ENCODE peak calls at places on chromosomes 13 and 19, in eight cellular contexts. I, S, B, T, W, O, C and D are unnamed samples.

GRCh38 chr13:75226092-75226491 is 255.9 kb downstream of the TBC1D4 start:
- DNase-seq in I (no peak), S (no peak), B (no peak), T (peak; percentile 72), W (no peak), O (no peak), C (no peak), D (no peak)

GRCh38 chr13:73803997-73804396 is 330.2 kb downstream of the KLF12 start:
- DNase-seq in I (no peak), S (no peak), B (no peak), T (peak; percentile 64), W (no peak), O (no peak), C (no peak), D (no peak)

GRCh38 chr19:19599190-19599535 is 19.3 kb downstream of the PBX4 start:
- DNase-seq in I (no peak), S (no peak), B (no peak), T (no peak), W (peak; percentile 20), O (no peak), C (no peak), D (no peak)

GRCh38 chr13:25170554-25171107 is 1.5 kb downstream of the AMER2 start:
- DNase-seq in I (no peak), S (no peak), B (no peak), T (no peak), W (no peak), O (peak; percentile 49), C (peak; percentile 18), D (peak; percentile 1)

GRCh38 chr19:49997709-49998108 is 27.5 kb downstream of the VRK3 start:
- DNase-seq in I (no peak), S (peak; percentile 67), B (no peak), T (peak; percentile 51), W (no peak), O (no peak), C (no peak), D (peak; percentile 24)

GRCh38 chr13:63455938-63456337 is 2040.3 kb upstream of the PCDH20 start:
- DNase-seq in I (no peak), S (no peak), B (no peak), T (peak; percentile 10), W (no peak), O (no peak), C (no peak), D (no peak)

GRCh38 chr13:29402168-29402621 is 193.3 kb downstream of the SLC7A1 start:
- DNase-seq in I (peak; percentile 30), S (no peak), B (no peak), T (peak; percentile 47), W (no peak), O (no peak), C (no peak), D (no peak)

GRCh38 chr13:21010621-21011020 is 50.8 kb downstream of the LATS2 start:
- DNase-seq in I (no peak), S (no peak), B (no peak), T (no peak), W (no peak), O (no peak), C (no peak), D (no peak)